ENCODE peak calls at places on chromosomes 1 and 21, in five cellular contexts. Q, F, K, C and X are unnamed samples.

GRCh38 chr1:17021896-17022295 is 10.2 kb upstream of the ATP13A2 start:
- DNase-seq in Q (no peak), C (peak; percentile 20), F (no peak), K (no peak), X (no peak)

GRCh38 chr1:119275145-119275929 is 93.2 kb upstream of the HAO2 start:
- DNase-seq in K (peak; percentile 65), F (peak; percentile 63), C (no peak), Q (peak; percentile 45), X (no peak)

GRCh38 chr1:193104496-193104905 is 713 bp downstream of the GLRX2 start:
- DNase-seq in F (peak; percentile 27), C (peak; percentile 72), Q (peak; percentile 16), K (no peak), X (no peak)

GRCh38 chr21:34351786-34352241 is 12.0 kb upstream of the KCNE2 start:
- DNase-seq in Q (peak; percentile 37), F (peak; percentile 76), K (no peak), C (peak; percentile 59), X (no peak)

GRCh38 chr1:27773732-27774445 is 870 bp downstream of the STX12 start:
- DNase-seq in F (peak; percentile 47), C (no peak), Q (no peak), K (no peak), X (no peak)

GRCh38 chr1:204503122-204503912 is 8.7 kb upstream of the PIK3C2B start:
- DNase-seq in K (no peak), C (no peak), Q (peak; percentile 40), F (peak; percentile 85), X (no peak)

GRCh38 chr21:43979654-43980053 is 32.5 kb upstream of the TRAPPC10 start:
- DNase-seq in Q (no peak), C (no peak), K (no peak), F (no peak), X (no peak)

GRCh38 chr1:33299461-33300155 is 21.3 kb downstream of the A3GALT2 start:
- DNase-seq in Q (no peak), C (no peak), F (no peak), K (no peak), X (peak; percentile 46)

GRCh38 chr1:153849487-153850185 is 73.1 kb downstream of the GATAD2B start:
- DNase-seq in F (peak; percentile 62), C (no peak), Q (no peak), K (no peak), X (no peak)

GRCh38 chr1:203100163-203100867 is 14.5 kb upstream of the MYOG start:
- DNase-seq in K (peak; percentile 13), Q (no peak), F (no peak), C (no peak), X (no peak)

GRCh38 chr1:226444901-226445300 is 37.0 kb upstream of the PARP1 start:
- DNase-seq in C (no peak), Q (no peak), F (peak; percentile 97), K (no peak), X (no peak)
- TF ChIP-seq CTCF in C (peak; percentile 39), Q (no peak), F (peak; percentile 81), K (no peak), X (no peak)

DNA sequence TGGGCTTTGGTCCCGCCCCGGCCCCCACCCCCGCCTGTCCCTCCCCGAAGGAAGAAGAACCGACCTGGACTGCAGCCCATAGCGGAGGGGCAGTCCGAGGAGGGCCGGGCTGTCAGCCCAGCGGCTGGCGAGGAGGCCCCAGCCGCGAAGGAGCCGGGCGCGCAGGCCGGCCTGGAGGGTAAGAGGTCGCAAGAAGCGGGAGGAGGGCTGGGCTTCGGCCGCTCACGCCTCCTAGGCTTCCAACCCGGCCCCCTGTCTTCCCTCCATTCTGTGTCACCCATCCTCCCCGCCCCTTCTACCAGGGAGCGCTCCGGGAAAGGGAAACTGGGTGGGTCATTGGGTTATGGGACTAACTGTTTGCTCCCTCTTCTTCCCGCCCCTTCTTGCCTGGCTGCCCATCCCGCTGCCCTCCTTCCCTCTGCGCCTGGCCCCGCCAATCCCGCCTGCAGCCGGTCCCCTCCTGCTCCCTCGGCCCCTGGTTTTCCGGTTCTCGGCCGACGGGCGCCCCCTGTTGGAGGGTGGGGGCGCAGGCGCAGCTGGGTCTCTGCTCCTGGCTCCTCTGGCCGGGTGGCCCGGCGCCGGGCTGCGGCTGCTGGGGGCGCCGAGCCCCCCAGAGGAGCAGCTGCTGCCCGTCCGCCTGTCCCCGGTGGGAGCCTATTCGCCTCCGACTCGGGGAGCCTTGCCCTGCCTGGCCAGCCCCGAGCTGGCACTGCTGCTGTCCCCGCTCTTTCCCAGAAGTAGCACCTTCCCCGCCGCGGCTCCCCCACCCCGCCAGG is 2.4 kb downstream of the RUSC1 start:
- DNase-seq in F (peak; percentile 84), C (peak; percentile 93), Q (peak; percentile 97), K (peak; percentile 92), X (peak; percentile 92)
- TF ChIP-seq CTCF in F (peak; percentile 87), C (peak; percentile 99), Q (peak; percentile 98), K (peak; percentile 96), X (peak; percentile 95)

DNA sequence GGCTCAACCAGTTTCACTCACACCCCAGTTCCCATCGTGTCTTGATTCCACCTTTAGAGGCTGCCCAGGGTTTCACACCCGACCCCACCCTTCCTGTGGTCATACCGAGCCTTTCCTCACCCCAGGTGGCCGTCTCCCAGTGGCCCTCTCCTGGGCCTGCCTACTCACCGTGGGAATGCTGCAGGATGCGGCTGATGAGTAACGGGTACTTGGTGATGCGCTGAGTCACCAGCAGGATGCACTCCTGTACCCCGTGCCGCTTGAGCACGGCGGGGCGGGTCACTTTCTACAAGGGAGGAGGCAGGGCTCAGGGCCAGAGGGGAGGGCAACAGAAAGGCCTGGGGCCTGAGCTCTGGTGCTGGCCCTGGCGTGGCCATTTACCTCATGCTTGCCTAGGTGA is 16.4 kb downstream of the ARHGEF2 start:
- DNase-seq in C (no peak), F (no peak), Q (no peak), K (peak; percentile 84), X (peak; percentile 99)
- TF ChIP-seq CTCF in C (no peak), F (no peak), Q (no peak), K (peak; percentile 57), X (peak; percentile 51)

GRCh38 chr21:39037807-39038405 is 145.3 kb downstream of the PSMG1 start:
- DNase-seq in Q (no peak), K (no peak), F (no peak), C (no peak), X (no peak)
- TF ChIP-seq CTCF in Q (no peak), K (no peak), F (peak; percentile 50), C (no peak), X (no peak)

GRCh38 chr1:189429610-189430009 is 1048.1 kb downstream of the BRINP3 start:
- DNase-seq in K (no peak), Q (no peak), C (no peak), F (peak; percentile 45), X (no peak)
- TF ChIP-seq CTCF in K (peak; percentile 59), Q (peak; percentile 67), C (peak; percentile 35), F (peak; percentile 81), X (peak; percentile 70)

GRCh38 chr1:224106568-224107281 is 7.2 kb upstream of the FBXO28 start:
- DNase-seq in F (peak; percentile 73), Q (no peak), K (no peak), C (peak; percentile 49), X (no peak)
- TF ChIP-seq CTCF in F (peak; percentile 79), Q (peak; percentile 57), K (no peak), C (peak; percentile 49), X (peak; percentile 45)

GRCh38 chr1:220031290-220031689 is 15.0 kb downstream of the EPRS1 start:
- DNase-seq in Q (no peak), F (no peak), C (no peak), K (no peak), X (no peak)
- TF ChIP-seq CTCF in Q (no peak), F (no peak), C (no peak), K (no peak), X (no peak)